ENCODE peak calls at places on chromosomes 7 and 10, in nine cellular contexts. U, R, C, J, Z, Y, H, F and B are unnamed samples.

GRCh38 chr7:99218406-99219184 is 10.7 kb upstream of the KPNA7 start:
- DNase-seq in U (no peak), R (no peak), C (no peak), J (no peak), Z (no peak), Y (no peak), H (no peak), F (no peak), B (peak)

GRCh38 chr10:120076966-120077706 is 184.6 kb downstream of the SEC23IP start:
- DNase-seq in U (no peak), R (no peak), C (no peak), J (peak), Z (no peak), Y (no peak), H (no peak), F (no peak), B (peak)

GRCh38 chr7:130207033-130207432 is 627 bp upstream of the SSMEM1 start:
- DNase-seq in U (no peak), R (no peak), C (no peak), J (no peak), Z (no peak), Y (no peak), H (no peak), F (no peak), B (no peak)

GRCh38 chr10:72243822-72244437 is 27.9 kb upstream of the ASCC1 start:
- DNase-seq in U (peak), R (peak), C (peak), J (no peak), Z (peak), Y (no peak), H (no peak), F (no peak), B (no peak)

GRCh38 chr10:104580321-104580720 is 60.8 kb upstream of the SORCS3 start:
- DNase-seq in U (peak), R (peak), C (no peak), J (no peak), Z (peak), Y (no peak), H (no peak), F (no peak), B (no peak)

GRCh38 chr7:368651-369475 is 78.9 kb downstream of the FOXL3 start:
- DNase-seq in U (no peak), R (peak), C (no peak), J (no peak), Z (no peak), Y (no peak), H (no peak), F (no peak), B (peak)

GRCh38 chr7:118452128-118452527 is 227.6 kb downstream of the ANKRD7 start:
- DNase-seq in U (no peak), R (no peak), C (no peak), J (no peak), Z (no peak), Y (no peak), H (no peak), F (no peak), B (no peak)

GRCh38 chr10:12130237-12130872 is 878 bp downstream of the SEC61A2 start:
- DNase-seq in U (peak), R (peak), C (peak), J (peak), Z (peak), Y (peak), H (no peak), F (peak), B (peak)

GRCh38 chr7:139648941-139649425 is 125.5 kb downstream of the CLEC2L start:
- DNase-seq in U (no peak), R (no peak), C (no peak), J (no peak), Z (no peak), Y (no peak), H (no peak), F (no peak), B (no peak)